ENCODE peak calls at places on chromosomes 12 and 14, in four cellular contexts. M is astrocyte of the spinal cord, N is stomach, P is upper lobe of left lung. K is an unnamed sample.

GRCh38 chr12:121530600-121531355 is 50.0 kb downstream of the KDM2B start:
- DNase-seq in N (peak; percentile 61), P (peak; percentile 86), M (peak; percentile 81), K (peak; percentile 83)

GRCh38 chr12:114339626-114340025 is 66.3 kb downstream of the TBX5 start:
- DNase-seq in N (no peak), M (peak; percentile 12), P (no peak), K (no peak)

GRCh38 chr12:49899286-49899843 is 4.3 kb downstream of the FAIM2 start:
- DNase-seq in M (no peak), N (no peak), P (no peak), K (no peak)

GRCh38 chr12:80445083-80445482 is 1.0 kb downstream of the PTPRQ start:
- DNase-seq in P (no peak), M (peak; percentile 38), N (no peak), K (peak; percentile 70)

GRCh38 chr12:47882796-47883546 is 21.8 kb downstream of the VDR start:
- DNase-seq in N (peak; percentile 42), P (peak; percentile 84), M (no peak), K (no peak)

GRCh38 chr14:61575751-61576150 is 119.6 kb upstream of the HIF1A start:
- DNase-seq in N (no peak), P (no peak), M (no peak), K (no peak)

GRCh38 chr14:39005044-39005736 is 97.8 kb downstream of the SEC23A start:
- DNase-seq in P (no peak), N (peak; percentile 27), M (no peak), K (peak; percentile 38)

GRCh38 chr14:64649383-64649998 is 54.7 kb upstream of the PLEKHG3 start:
- DNase-seq in P (peak; percentile 28), M (peak; percentile 50), N (no peak), K (peak; percentile 93)

GRCh38 chr14:103593577-103593976 is 30.8 kb downstream of the COA8 start:
- DNase-seq in P (no peak), N (no peak), M (no peak), K (no peak)

GRCh38 chr12:42981379-42981778 is 391.8 kb upstream of the PRICKLE1 start:
- DNase-seq in M (peak; percentile 76), N (no peak), P (no peak), K (peak; percentile 56)

GRCh38 chr14:34365309-34365915 is 96.6 kb downstream of the SPTSSA start:
- DNase-seq in N (no peak), M (peak; percentile 54), P (no peak), K (peak; percentile 79)

GRCh38 chr14:81384900-81385299 is 15.2 kb downstream of the STON2 start:
- DNase-seq in M (peak; percentile 84), P (no peak), N (no peak), K (peak; percentile 16)

GRCh38 chr14:74265312-74265965 is 26.2 kb downstream of the VSX2 start:
- DNase-seq in P (no peak), M (no peak), N (no peak), K (no peak)

GRCh38 chr12:55619352-55620138 is 17.1 kb upstream of the OR10P1 start:
- DNase-seq in P (no peak), M (peak; percentile 93), N (no peak), K (peak; percentile 96)

GRCh38 chr12:54526800-54527630 is 22.4 kb upstream of the PDE1B start:
- DNase-seq in N (peak; percentile 39), P (no peak), M (peak; percentile 3), K (peak; percentile 56)

GRCh38 chr12:56087220-56087619 is 7.3 kb downstream of the ERBB3 start:
- DNase-seq in P (peak; percentile 96), N (peak; percentile 97), M (no peak), K (no peak)

GRCh38 chr14:74569826-74570591 is 42.0 kb downstream of the LTBP2 start:
- DNase-seq in P (no peak), N (no peak), M (no peak), K (peak; percentile 32)

GRCh38 chr12:100951756-100952155 is 157.2 kb downstream of the ANO4 start:
- DNase-seq in N (no peak), P (no peak), M (no peak), K (no peak)

GRCh38 chr14:72907886-72908285 is 14.0 kb upstream of the DPF3 start:
- DNase-seq in P (no peak), M (peak; percentile 86), N (no peak), K (peak; percentile 84)

GRCh38 chr12:26327975-26328635 is 132.7 kb downstream of the SSPN start:
- DNase-seq in P (no peak), N (no peak), M (no peak), K (no peak)

GRCh38 chr12:16602412-16602811 is 3.5 kb downstream of the LMO3 start:
- DNase-seq in P (no peak), N (no peak), M (no peak), K (no peak)

GRCh38 chr14:105204931-105205717 is 24.0 kb upstream of the NUDT14 start:
- DNase-seq in N (no peak), P (no peak), M (no peak), K (no peak)

GRCh38 chr12:53844989-53845836 is 93.4 kb upstream of the HOXC13 start:
- DNase-seq in P (no peak), N (no peak), M (no peak), K (peak; percentile 14)

GRCh38 chr14:61003571-61003970 is 22.5 kb downstream of the SLC38A6 start:
- DNase-seq in P (no peak), N (no peak), M (no peak), K (peak; percentile 65)

GRCh38 chr14:105881021-105881930 is 354.9 kb downstream of the TMEM121 start:
- DNase-seq in P (peak; percentile 18), N (peak; percentile 22), M (no peak), K (no peak)

GRCh38 chr12:10853746-10854145 is 4.5 kb upstream of the PRR4 start:
- DNase-seq in N (no peak), P (no peak), M (no peak), K (no peak)

GRCh38 chr14:53550776-53551175 is 397.7 kb upstream of the DDHD1 start:
- DNase-seq in P (no peak), N (no peak), M (no peak), K (no peak)

GRCh38 chr14:22622220-22622619 is 21.9 kb downstream of the OR6J1 start:
- DNase-seq in M (peak; percentile 69), P (no peak), N (no peak), K (peak; percentile 89)

GRCh38 chr12:96751626-96752025 is 155.4 kb upstream of the NEDD1 start:
- DNase-seq in N (no peak), P (no peak), M (no peak), K (no peak)

GRCh38 chr12:112900298-112901145 is 6.2 kb upstream of the OAS1 start:
- DNase-seq in N (peak; percentile 53), P (peak; percentile 28), M (peak; percentile 36), K (peak; percentile 69)

GRCh38 chr12:125104978-125105377 is 39.7 kb downstream of the AACS start:
- DNase-seq in M (no peak), N (no peak), P (no peak), K (no peak)

GRCh38 chr14:50388256-50388931 is 8.3 kb downstream of the CDKL1 start:
- DNase-seq in P (peak; percentile 45), M (no peak), N (peak; percentile 67), K (no peak)

GRCh38 chr12:70643927-70644326 is 6.7 kb upstream of the PTPRB start:
- DNase-seq in P (no peak), N (no peak), M (no peak), K (no peak)

GRCh38 chr12:52026267-52026666 is 19.5 kb downstream of the TAMALIN start:
- DNase-seq in P (no peak), M (no peak), N (no peak), K (no peak)

GRCh38 chr12:75556306-75556899 is 45.0 kb upstream of the KRR1 start:
- DNase-seq in M (peak; percentile 59), N (no peak), P (no peak), K (peak; percentile 70)

GRCh38 chr14:96249016-96249415 is 7.0 kb upstream of the BDKRB1 start:
- DNase-seq in N (no peak), M (peak; percentile 33), P (no peak), K (peak; percentile 90)

GRCh38 chr12:119990382-119990874 is 1.4 kb downstream of the BICDL1 start:
- DNase-seq in M (no peak), P (no peak), N (no peak), K (no peak)

DNA sequence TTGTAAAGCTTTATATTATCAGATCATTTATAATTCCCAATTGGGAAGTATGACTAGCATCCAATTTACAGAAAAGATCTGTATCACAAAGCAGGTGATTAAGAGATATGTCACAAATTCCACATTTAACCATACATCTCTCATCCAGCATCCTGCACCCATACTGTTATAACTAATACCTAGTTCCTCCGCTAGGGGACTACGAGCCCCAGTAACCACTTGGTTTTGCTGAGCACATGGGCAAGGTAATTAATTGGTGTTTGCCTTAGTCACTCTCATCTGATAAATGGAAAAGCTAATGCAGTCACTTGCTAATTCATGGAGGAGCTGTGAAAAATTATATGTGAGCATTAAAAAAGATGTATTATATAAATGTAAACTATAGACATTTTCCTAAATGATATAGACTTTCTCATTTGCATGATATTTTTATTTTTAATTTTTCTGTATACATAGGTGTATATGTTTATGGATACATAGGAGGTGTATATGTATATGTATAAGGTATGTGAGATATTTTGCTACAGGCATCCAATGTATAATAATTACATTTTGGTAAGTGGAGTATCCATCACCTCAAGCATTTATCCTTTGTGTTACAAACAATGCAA is 1031.8 kb downstream of the GALC start:
- DNase-seq in M (no peak), N (no peak), P (no peak), K (no peak)
- TF ChIP-seq CTCF in M (peak; percentile 39), N (no peak), P (no peak), K (no peak)

GRCh38 chr12:132373967-132374820 is 44.8 kb upstream of the GALNT9 start:
- DNase-seq in P (no peak), N (no peak), M (no peak), K (peak; percentile 53)
- TF ChIP-seq CTCF in P (no peak), N (no peak), M (peak; percentile 16), K (peak; percentile 65)

GRCh38 chr12:103908246-103908541 is 22.0 kb upstream of the HSP90B1 start:
- DNase-seq in P (no peak), M (no peak), N (no peak), K (no peak)
- TF ChIP-seq CTCF in P (no peak), M (no peak), N (no peak), K (no peak)

DNA sequence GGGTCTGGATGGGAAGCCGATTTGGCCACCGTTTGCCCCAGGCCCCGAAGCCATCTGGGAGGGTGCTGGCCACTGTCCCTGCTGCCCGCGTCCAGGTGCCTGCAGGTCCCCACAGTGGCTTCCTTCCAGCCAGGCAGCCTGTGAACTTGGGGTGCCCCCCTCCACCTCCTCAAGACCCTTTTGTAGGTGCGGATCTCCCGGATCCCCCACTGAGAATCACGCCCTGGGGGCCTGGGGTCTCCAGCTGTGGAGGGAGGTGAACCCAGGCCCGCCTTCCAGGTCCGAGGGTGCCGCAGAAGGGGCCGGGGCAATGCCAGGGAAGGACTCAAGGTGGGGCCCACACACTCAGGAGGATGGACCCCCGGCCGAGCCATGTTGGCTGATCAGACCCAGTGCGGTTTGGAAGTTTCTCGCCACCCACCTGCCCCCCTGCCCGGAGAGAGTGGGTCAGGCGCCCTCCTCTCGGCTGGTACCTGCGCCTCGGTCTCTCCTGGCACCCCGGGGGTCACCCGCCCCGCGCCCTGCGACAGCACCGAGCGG is 1.7 kb downstream of the MMP17 start:
- DNase-seq in P (no peak), M (no peak), N (no peak), K (no peak)
- TF ChIP-seq CTCF in P (no peak), M (peak; percentile 2), N (no peak), K (no peak)